ENCODE peak calls at places on chromosome 21, in eight cellular contexts. A, V, Z, G, O, S, W and Y are unnamed samples.

GRCh38 chr21:41947596-41948403 is 6.0 kb downstream of the C2CD2 start:
- DNase-seq in G (no peak), O (peak), A (no peak), W (no peak), S (no peak), V (peak), Z (no peak), Y (no peak)

GRCh38 chr21:36466061-36466511 is 13.8 kb downstream of the CLDN14 start:
- DNase-seq in W (no peak), Z (no peak), G (no peak), A (no peak), O (no peak), V (no peak), S (no peak), Y (no peak)

GRCh38 chr21:35974801-35975200 is 85.5 kb downstream of the SETD4 start:
- DNase-seq in A (peak), G (no peak), Z (no peak), O (no peak), W (no peak), V (no peak), S (no peak), Y (no peak)

GRCh38 chr21:31713973-31714740 is 17.8 kb downstream of the SCAF4 start:
- DNase-seq in A (no peak), S (no peak), Z (no peak), V (no peak), W (no peak), O (no peak), G (no peak), Y (no peak)

GRCh38 chr21:26982767-26983166 is 15.9 kb upstream of the ADAMTS5 start:
- DNase-seq in G (no peak), W (no peak), S (no peak), Z (no peak), V (peak), O (peak), A (no peak), Y (no peak)

GRCh38 chr21:42630626-42631025 is 22.8 kb upstream of the PDE9A start:
- DNase-seq in V (no peak), S (no peak), A (peak), O (no peak), Z (peak), W (no peak), G (no peak), Y (no peak)

GRCh38 chr21:41684381-41685245 is 82.2 kb downstream of the RIPK4 start:
- DNase-seq in S (no peak), W (peak), Z (no peak), V (peak), A (no peak), G (peak), O (peak), Y (no peak)

GRCh38 chr21:15842565-15842880 is 112.7 kb downstream of the USP25 start:
- DNase-seq in W (no peak), Z (no peak), O (no peak), A (no peak), G (no peak), V (no peak), S (no peak), Y (no peak)

GRCh38 chr21:31872452-31873274 is at the start of gene HUNK:
- DNase-seq in W (no peak), O (peak), Z (peak), G (no peak), V (no peak), S (peak), A (peak), Y (no peak)

GRCh38 chr21:42161957-42162681 is 56.8 kb upstream of the ABCG1 start:
- DNase-seq in A (peak), O (no peak), Z (no peak), S (no peak), G (no peak), W (no peak), V (no peak), Y (no peak)

GRCh38 chr21:30642564-30642963 is at the start of gene KRTAP20-3:
- DNase-seq in Z (no peak), V (no peak), G (no peak), O (no peak), W (no peak), S (no peak), A (no peak), Y (no peak)

GRCh38 chr21:35801388-35801787 is 258.9 kb downstream of the SETD4 start:
- DNase-seq in V (no peak), S (peak), W (no peak), Z (no peak), G (no peak), A (no peak), O (no peak), Y (no peak)

GRCh38 chr21:41933259-41934079 is 20.3 kb downstream of the C2CD2 start:
- DNase-seq in W (no peak), Z (no peak), A (no peak), S (no peak), O (peak), G (no peak), V (no peak), Y (no peak)

GRCh38 chr21:16587671-16588379 is 858.0 kb downstream of the USP25 start:
- DNase-seq in O (peak), V (peak), S (no peak), W (no peak), A (no peak), G (no peak), Z (no peak), Y (no peak)

GRCh38 chr21:39938086-39938611 is 70.9 kb downstream of the PCP4 start:
- DNase-seq in O (no peak), S (no peak), Z (no peak), A (peak), G (no peak), V (no peak), W (no peak), Y (no peak)

GRCh38 chr21:17460094-17460493 is 52.7 kb upstream of the CXADR start:
- DNase-seq in O (no peak), Z (no peak), V (no peak), A (no peak), S (no peak), G (no peak), W (no peak), Y (no peak)

GRCh38 chr21:42781150-42781980 is 98.0 kb downstream of the WDR4 start:
- DNase-seq in S (no peak), A (no peak), G (peak), W (no peak), O (no peak), V (no peak), Z (no peak), Y (no peak)

GRCh38 chr21:15283138-15283537 is 218.3 kb upstream of the NRIP1 start:
- DNase-seq in G (no peak), S (no peak), O (no peak), Z (no peak), W (no peak), A (no peak), V (no peak), Y (no peak)

GRCh38 chr21:37257967-37258877 is 8.9 kb downstream of the VPS26C start:
- DNase-seq in V (no peak), G (peak), W (no peak), Z (peak), O (peak), A (no peak), S (no peak), Y (peak)

GRCh38 chr21:15722591-15723324 is 7.0 kb upstream of the USP25 start:
- DNase-seq in V (no peak), Z (no peak), O (no peak), G (peak), A (no peak), S (no peak), W (no peak), Y (no peak)

GRCh38 chr21:18449586-18449985 is 46.0 kb upstream of the TMPRSS15 start:
- DNase-seq in W (no peak), O (no peak), V (peak), G (no peak), S (peak), Z (no peak), A (no peak), Y (no peak)

GRCh38 chr21:41358193-41359166 is 3.3 kb upstream of the MX2 start:
- DNase-seq in S (no peak), G (no peak), A (peak), Z (no peak), O (no peak), V (no peak), W (no peak), Y (no peak)

GRCh38 chr21:35048183-35048601 is 910 bp downstream of the RUNX1 start:
- DNase-seq in W (no peak), S (peak), V (no peak), Z (peak), A (no peak), O (peak), G (no peak), Y (no peak)

GRCh38 chr21:29817450-29817849 is 122.3 kb downstream of the GRIK1 start:
- DNase-seq in W (no peak), G (no peak), Z (no peak), V (no peak), O (no peak), A (no peak), S (no peak), Y (no peak)

GRCh38 chr21:40505681-40506080 is 341.3 kb downstream of the DSCAM start:
- DNase-seq in Z (no peak), G (no peak), A (no peak), V (no peak), W (no peak), S (no peak), O (no peak), Y (no peak)

GRCh38 chr21:16376673-16377072 is 646.9 kb downstream of the USP25 start:
- DNase-seq in S (no peak), O (no peak), Z (no peak), A (no peak), V (no peak), G (no peak), W (no peak), Y (no peak)

GRCh38 chr21:42102946-42103345 is 31.8 kb downstream of the UMODL1 start:
- DNase-seq in G (no peak), W (no peak), S (no peak), O (no peak), A (no peak), Z (no peak), V (no peak), Y (no peak)

GRCh38 chr21:43758132-43758619 is 17.9 kb downstream of the CSTB start:
- DNase-seq in S (no peak), O (peak), A (no peak), G (no peak), Z (peak), W (no peak), V (peak), Y (no peak)

GRCh38 chr21:26070822-26071425 is 99.6 kb downstream of the APP start:
- DNase-seq in W (no peak), S (no peak), O (peak), A (no peak), G (no peak), V (no peak), Z (no peak), Y (no peak)

GRCh38 chr21:36388835-36389234 is 3.6 kb downstream of the CHAF1B start:
- DNase-seq in S (no peak), A (no peak), Z (no peak), V (no peak), G (no peak), W (no peak), O (peak), Y (no peak)

GRCh38 chr21:45362748-45363145 is 42.2 kb upstream of the COL18A1 start:
- DNase-seq in Z (peak), A (no peak), W (no peak), S (no peak), O (no peak), V (no peak), G (no peak), Y (no peak)
- H3K4me3 ChIP-seq in Z (no peak), A (no peak), W (no peak), S (no peak), O (no peak), V (no peak), G (no peak), Y (no peak)

GRCh38 chr21:33029512-33029921 is 3.8 kb downstream of the OLIG2 start:
- DNase-seq in O (no peak), W (no peak), S (no peak), V (no peak), A (peak), Z (no peak), G (no peak), Y (no peak)
- H3K4me3 ChIP-seq in O (no peak), W (no peak), S (no peak), V (no peak), A (no peak), Z (no peak), G (no peak), Y (peak)

GRCh38 chr21:45803613-45804340 is 160.3 kb downstream of the PCBP3 start:
- DNase-seq in Z (no peak), A (no peak), W (no peak), V (no peak), S (no peak), G (no peak), O (no peak), Y (no peak)

GRCh38 chr21:45802956-45803612 is 159.6 kb downstream of the PCBP3 start:
- DNase-seq in Z (no peak), W (no peak), V (no peak), O (no peak), S (no peak), G (no peak), A (no peak), Y (no peak)

GRCh38 chr21:45805321-45805720 is 161.8 kb downstream of the PCBP3 start:
- DNase-seq in Z (no peak), G (no peak), O (no peak), V (no peak), A (no peak), W (no peak), S (no peak), Y (no peak)

GRCh38 chr21:45806042-45806441 is 162.5 kb downstream of the PCBP3 start:
- DNase-seq in A (no peak), Z (no peak), S (no peak), W (no peak), G (no peak), O (no peak), V (no peak), Y (no peak)

DNA sequence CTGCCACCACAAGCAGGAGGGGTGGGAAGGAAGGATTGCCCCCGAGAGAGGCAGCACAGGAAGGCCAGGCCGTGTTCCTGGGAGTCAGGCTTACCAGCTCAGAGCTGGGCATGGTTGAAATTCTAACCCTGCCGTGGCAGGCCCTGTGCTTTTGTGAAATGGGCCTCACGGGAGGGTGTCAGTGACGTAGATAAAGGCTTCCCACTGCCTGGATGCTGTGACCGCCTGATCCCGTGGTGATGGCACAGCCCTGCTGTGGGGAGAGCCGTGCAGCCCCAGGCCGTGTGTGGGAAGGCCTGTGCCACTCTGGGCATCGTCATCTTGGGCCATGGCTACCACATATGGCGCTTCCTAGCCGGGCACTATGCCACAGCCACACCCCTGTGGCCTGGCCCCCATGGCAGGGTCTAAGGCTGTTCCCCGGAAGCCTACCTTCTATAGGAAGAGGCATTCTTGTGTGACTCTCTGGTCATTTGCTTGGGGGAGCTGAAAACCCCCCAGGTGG is 161.3 kb downstream of the PCBP3 start:
- DNase-seq in V (no peak), S (no peak), W (no peak), G (no peak), O (no peak), Z (no peak), A (no peak), Y (no peak)
- H3K4me3 ChIP-seq in V (no peak), S (no peak), W (no peak), G (no peak), O (no peak), Z (no peak), A (no peak), Y (no peak)

GRCh38 chr21:33650929-33651505 is 8.7 kb downstream of the ITSN1 start:
- DNase-seq in V (no peak), Z (no peak), O (no peak), A (no peak), S (no peak), G (no peak), W (no peak), Y (no peak)
- H3K4me3 ChIP-seq in V (no peak), Z (no peak), O (no peak), A (no peak), S (no peak), G (no peak), W (no peak), Y (no peak)

GRCh38 chr21:21434944-21435343 is 436.7 kb downstream of the NCAM2 start:
- DNase-seq in A (no peak), O (no peak), Z (no peak), V (no peak), W (no peak), S (no peak), G (no peak), Y (no peak)

GRCh38 chr21:21439761-21440160 is 441.6 kb downstream of the NCAM2 start:
- DNase-seq in Z (no peak), G (no peak), A (no peak), S (no peak), W (no peak), O (no peak), V (peak), Y (no peak)

GRCh38 chr21:21436012-21436545 is 437.9 kb downstream of the NCAM2 start:
- DNase-seq in A (no peak), O (peak), Z (no peak), G (no peak), W (no peak), V (peak), S (no peak), Y (no peak)
- H3K4me3 ChIP-seq in A (no peak), O (no peak), Z (no peak), G (no peak), W (no peak), V (no peak), S (no peak), Y (no peak)

DNA sequence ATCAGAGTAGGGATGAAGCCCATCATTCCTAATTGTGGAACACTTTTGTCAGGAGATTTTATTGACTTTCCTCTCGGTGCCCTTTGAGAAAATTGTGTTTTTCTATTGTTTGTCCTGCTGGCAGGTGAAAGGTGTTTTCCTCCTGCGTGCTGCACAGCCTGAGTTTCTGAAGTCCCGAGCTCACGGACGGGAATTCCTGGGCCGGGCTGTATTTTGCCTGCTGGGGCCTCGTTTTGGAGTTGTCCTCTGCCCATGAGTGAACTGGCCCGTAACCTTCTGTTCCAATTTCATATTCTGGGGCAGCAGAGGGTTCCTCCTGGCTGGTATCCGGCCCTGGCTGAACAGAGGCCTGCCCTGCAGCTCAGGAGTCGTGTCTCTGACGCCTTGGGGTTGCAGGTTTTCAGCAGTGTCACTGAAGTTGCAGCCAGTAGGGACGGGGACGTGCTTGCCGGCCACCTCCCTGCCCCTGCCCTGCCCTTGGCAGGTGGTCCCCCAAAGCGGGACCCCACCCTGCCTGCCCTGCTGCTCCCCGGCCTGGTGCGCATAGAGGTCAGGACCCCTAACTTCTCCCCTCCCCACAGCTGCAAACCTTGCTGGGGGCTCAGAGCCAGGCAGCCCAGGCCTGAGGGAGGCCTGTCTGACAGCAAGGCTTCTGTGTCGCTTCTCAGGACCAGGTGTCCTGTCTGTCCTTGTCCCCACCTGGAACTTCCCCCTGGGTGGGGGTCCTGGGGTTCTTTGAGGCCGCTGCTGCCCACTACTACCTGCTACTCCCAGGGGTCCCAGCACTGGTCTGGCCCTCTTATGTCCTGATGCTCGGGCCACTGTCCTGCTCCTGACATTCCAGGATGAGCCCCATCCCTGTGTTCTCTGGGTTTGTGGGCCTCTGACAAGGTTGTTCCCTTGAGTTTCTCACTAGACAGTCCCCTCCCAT is 49.0 kb downstream of the SLX9 start:
- DNase-seq in S (no peak), G (no peak), W (no peak), Z (peak), V (no peak), O (no peak), A (peak), Y (no peak)
- H3K4me3 ChIP-seq in S (no peak), G (no peak), W (no peak), Z (no peak), V (no peak), O (no peak), A (no peak), Y (no peak)

GRCh38 chr21:45543371-45543709 is 1.1 kb upstream of the SLC19A1 start:
- DNase-seq in V (no peak), G (peak), Z (no peak), O (no peak), S (no peak), A (no peak), W (no peak), Y (no peak)
- H3K4me3 ChIP-seq in V (no peak), G (peak), Z (no peak), O (no peak), S (no peak), A (no peak), W (no peak), Y (no peak)